ENCODE peak calls at places on chromosomes 7 and 10, in nine cellular contexts. P is T-helper 1 cell; Y is GDM1; W is astrocyte of the spinal cord; K is stimulated activated naive CD8-positive, alpha-beta T cell treated with anti-CD3 and anti-CD28 coated beads, Interleukin-15, Interleukin-2, amounts not matched to agents 100 U/mL and 50 U/mL, for 24 hours; Z is EH; F is AG09309; A is nucleus accumbens; R is fibroblast of mammary gland. B is an unnamed sample.

GRCh38 chr7:85185355-85186082 is 1.3 kb downstream of the SEMA3D start:
- DNase-seq in Y (peak), W (peak), F (no peak), A (peak), R (peak), P (no peak), Z (peak), K (no peak), B (peak)

GRCh38 chr7:95916573-95917371 is 144.4 kb downstream of the DYNC1I1 start:
- DNase-seq in Y (peak), Z (peak), W (peak), R (peak), P (peak), F (peak), K (peak), A (peak), B (peak)

GRCh38 chr10:88541116-88541626 is 41.9 kb downstream of the RNLS start:
- DNase-seq in Z (peak), R (peak), Y (no peak), P (no peak), F (no peak), K (no peak), W (peak), A (no peak), B (no peak)

GRCh38 chr10:30858499-30858898 is 173.2 kb downstream of the ZNF438 start:
- DNase-seq in Y (no peak), A (no peak), W (peak), F (no peak), R (no peak), K (no peak), Z (peak), P (no peak), B (no peak)

GRCh38 chr10:118332948-118333710 is 9.0 kb downstream of the FAM204A start:
- DNase-seq in Z (no peak), F (no peak), P (no peak), K (no peak), Y (no peak), A (no peak), R (no peak), W (no peak), B (no peak)

GRCh38 chr7:26440253-26440992 is 148.8 kb downstream of the SNX10 start:
- DNase-seq in A (no peak), Z (no peak), Y (no peak), P (no peak), W (no peak), K (no peak), F (no peak), R (no peak), B (no peak)

GRCh38 chr10:91587710-91588638 is 44.9 kb downstream of the PPP1R3C start:
- DNase-seq in W (peak), Y (no peak), P (no peak), A (no peak), R (peak), Z (peak), F (peak), K (no peak), B (no peak)

GRCh38 chr7:44415047-44415446 is 75.4 kb downstream of the NUDCD3 start:
- DNase-seq in R (no peak), Y (no peak), A (no peak), K (no peak), P (no peak), F (no peak), W (peak), Z (peak), B (no peak)

GRCh38 chr7:87596696-87597095 is 4.0 kb downstream of the ABCB1 start:
- DNase-seq in A (no peak), Z (no peak), K (no peak), F (no peak), R (no peak), W (peak), Y (no peak), P (no peak), B (no peak)

GRCh38 chr7:75937958-75938786 is 23.2 kb downstream of the POR start:
- DNase-seq in F (peak), W (peak), A (peak), Z (peak), Y (no peak), R (peak), P (no peak), K (no peak), B (peak)

GRCh38 chr7:149717481-149717880 is 55.9 kb downstream of the ZNF467 start:
- DNase-seq in W (no peak), K (no peak), Y (no peak), Z (no peak), A (no peak), R (no peak), F (no peak), P (no peak), B (peak)

GRCh38 chr10:132152896-132153580 is 33.7 kb upstream of the DPYSL4 start:
- DNase-seq in P (no peak), A (no peak), W (no peak), Z (no peak), K (no peak), R (no peak), Y (no peak), F (no peak), B (no peak)